ENCODE peak calls at places on chromosomes 2 and 18, in five cellular contexts. One of them, this sample, is unnamed.

GRCh38 chr18:51724790-51725721 is 527.6 kb upstream of the MEX3C start:
- DNase-seq in choroid plexus epithelial cell: no peak
- DNase-seq in IMR-90: no peak
- DNase-seq in tibial artery: no peak
- DNase-seq in upper lobe of right lung: no peak
- DNase-seq in this sample: peak; percentile 3

GRCh38 chr2:208406474-208407451 is at the start of gene PTH2R:
- DNase-seq in choroid plexus epithelial cell: peak; percentile 10
- DNase-seq in IMR-90: no peak
- DNase-seq in tibial artery: no peak
- DNase-seq in upper lobe of right lung: peak; percentile 62
- DNase-seq in this sample: peak; percentile 9

GRCh38 chr2:151855111-151855510 is 26.9 kb upstream of the ARL5A start:
- DNase-seq in choroid plexus epithelial cell: no peak
- DNase-seq in IMR-90: no peak
- DNase-seq in tibial artery: no peak
- DNase-seq in upper lobe of right lung: no peak
- DNase-seq in this sample: no peak

GRCh38 chr18:13035249-13035914 is 44.2 kb downstream of the CEP192 start:
- DNase-seq in choroid plexus epithelial cell: peak; percentile 2
- DNase-seq in IMR-90: peak; percentile 44
- DNase-seq in tibial artery: no peak
- DNase-seq in upper lobe of right lung: no peak
- DNase-seq in this sample: peak; percentile 16

GRCh38 chr2:24124003-24124585 is 825 bp downstream of the FAM228B start:
- DNase-seq in choroid plexus epithelial cell: no peak
- DNase-seq in IMR-90: peak; percentile 34
- DNase-seq in tibial artery: no peak
- DNase-seq in upper lobe of right lung: no peak
- DNase-seq in this sample: peak; percentile 34

GRCh38 chr18:8299054-8299708 is 310.1 kb upstream of the RAB12 start:
- DNase-seq in choroid plexus epithelial cell: no peak
- DNase-seq in IMR-90: no peak
- DNase-seq in tibial artery: no peak
- DNase-seq in upper lobe of right lung: no peak
- DNase-seq in this sample: no peak

GRCh38 chr2:125543968-125544514 is 1111.9 kb upstream of the GYPC start:
- DNase-seq in choroid plexus epithelial cell: no peak
- DNase-seq in IMR-90: no peak
- DNase-seq in tibial artery: no peak
- DNase-seq in upper lobe of right lung: no peak
- DNase-seq in this sample: no peak

GRCh38 chr2:201257941-201258665 is 2.2 kb upstream of the CASP8 start:
- DNase-seq in choroid plexus epithelial cell: peak; percentile 94
- DNase-seq in IMR-90: peak; percentile 79
- DNase-seq in tibial artery: peak; percentile 71
- DNase-seq in upper lobe of right lung: peak; percentile 89
- DNase-seq in this sample: peak; percentile 84

GRCh38 chr2:112629823-112630222 is 15.9 kb upstream of the SLC20A1 start:
- DNase-seq in choroid plexus epithelial cell: no peak
- DNase-seq in IMR-90: no peak
- DNase-seq in tibial artery: no peak
- DNase-seq in upper lobe of right lung: no peak
- DNase-seq in this sample: no peak

GRCh38 chr2:39608690-39609457 is 56.8 kb upstream of the TMEM178A start:
- DNase-seq in choroid plexus epithelial cell: peak; percentile 58
- DNase-seq in IMR-90: no peak
- DNase-seq in tibial artery: no peak
- DNase-seq in upper lobe of right lung: no peak
- DNase-seq in this sample: no peak

GRCh38 chr2:33022989-33023731 is 76.4 kb downstream of the LTBP1 start:
- DNase-seq in choroid plexus epithelial cell: peak; percentile 93
- DNase-seq in IMR-90: peak; percentile 95
- DNase-seq in tibial artery: no peak
- DNase-seq in upper lobe of right lung: no peak
- DNase-seq in this sample: peak; percentile 89

GRCh38 chr18:6414723-6415362 is at the start of gene L3MBTL4:
- DNase-seq in choroid plexus epithelial cell: no peak
- DNase-seq in IMR-90: no peak
- DNase-seq in tibial artery: no peak
- DNase-seq in upper lobe of right lung: peak; percentile 89
- DNase-seq in this sample: no peak

GRCh38 chr18:36132756-36133155 is 3.1 kb downstream of the ELP2 start:
- DNase-seq in choroid plexus epithelial cell: no peak
- DNase-seq in IMR-90: no peak
- DNase-seq in tibial artery: no peak
- DNase-seq in upper lobe of right lung: no peak
- DNase-seq in this sample: no peak

GRCh38 chr18:36129300-36130038 is at the start of the genes ELP2 and SLC39A6:
- DNase-seq in choroid plexus epithelial cell: peak; percentile 96
- DNase-seq in IMR-90: peak; percentile 93
- DNase-seq in tibial artery: peak; percentile 98
- DNase-seq in upper lobe of right lung: peak; percentile 97
- DNase-seq in this sample: peak; percentile 92

GRCh38 chr18:36130039-36130831 is 536 bp downstream of the ELP2 start:
- DNase-seq in choroid plexus epithelial cell: peak; percentile 8
- DNase-seq in IMR-90: peak; percentile 10
- DNase-seq in tibial artery: no peak
- DNase-seq in upper lobe of right lung: no peak
- DNase-seq in this sample: peak; percentile 26

GRCh38 chr18:36131692-36132483 is 2.2 kb downstream of the ELP2 start:
- DNase-seq in choroid plexus epithelial cell: no peak
- DNase-seq in IMR-90: no peak
- DNase-seq in tibial artery: no peak
- DNase-seq in upper lobe of right lung: no peak
- DNase-seq in this sample: no peak

DNA sequence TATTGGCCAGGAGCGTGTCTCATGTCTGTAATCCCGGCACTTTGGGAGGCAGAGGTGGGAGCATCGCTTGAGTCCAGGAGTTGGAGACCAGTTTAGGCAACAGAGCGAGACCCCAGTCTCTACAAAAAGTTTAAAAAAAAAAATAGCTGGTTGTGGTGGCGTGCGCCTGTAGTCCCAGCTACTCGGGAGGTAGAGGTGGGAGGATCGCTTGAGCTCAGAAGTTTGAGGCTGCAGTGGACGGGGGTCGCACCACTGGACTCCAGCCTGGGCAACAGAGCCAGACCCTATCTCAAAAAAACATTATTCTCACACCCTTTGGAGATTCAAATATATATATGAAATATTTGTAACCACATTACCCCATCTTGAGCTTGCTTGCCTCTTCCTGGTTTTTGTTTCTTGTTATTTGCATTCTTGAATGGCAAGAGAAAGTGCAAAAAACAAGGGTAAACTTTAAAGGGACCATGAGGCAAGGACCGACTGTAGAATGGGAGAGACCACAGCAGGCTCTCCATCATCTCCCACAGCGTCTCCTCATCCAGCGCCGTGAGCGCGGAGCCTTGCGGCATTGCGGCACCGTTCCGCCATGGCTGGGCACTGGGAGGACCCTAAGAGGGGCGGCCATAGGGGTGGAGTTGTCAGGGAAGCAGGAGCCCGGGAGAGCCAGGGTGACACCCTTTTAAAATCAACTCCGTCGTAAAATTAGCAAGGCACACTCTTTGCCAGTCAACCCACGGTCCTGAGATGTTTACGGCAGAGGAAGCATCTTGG is 1.4 kb downstream of the ELP2 start:
- DNase-seq in choroid plexus epithelial cell: no peak
- DNase-seq in IMR-90: no peak
- DNase-seq in tibial artery: no peak
- DNase-seq in upper lobe of right lung: no peak
- DNase-seq in this sample: no peak
- H3K4me3 ChIP-seq in choroid plexus epithelial cell: peak overlapping the region; percentile 81
- H3K4me3 ChIP-seq in IMR-90: peak overlapping the region; percentile 89
- H3K4me3 ChIP-seq in tibial artery: peak overlapping the region; percentile 81
- H3K4me3 ChIP-seq in upper lobe of right lung: peak overlapping the region; percentile 99
- H3K4me3 ChIP-seq in this sample: peak overlapping the region; percentile 98

GRCh38 chr2:45567974-45568789 is 42.9 kb downstream of the SRBD1 start:
- DNase-seq in choroid plexus epithelial cell: peak; percentile 78
- DNase-seq in IMR-90: peak; percentile 7
- DNase-seq in tibial artery: no peak
- DNase-seq in upper lobe of right lung: no peak
- DNase-seq in this sample: peak; percentile 12
- H3K4me3 ChIP-seq in choroid plexus epithelial cell: peak overlapping the region; percentile 15
- H3K4me3 ChIP-seq in IMR-90: no peak overlapping the region
- H3K4me3 ChIP-seq in tibial artery: no peak overlapping the region
- H3K4me3 ChIP-seq in upper lobe of right lung: peak overlapping the region; percentile 32
- H3K4me3 ChIP-seq in this sample: no peak overlapping the region

GRCh38 chr2:9970386-9971044 is 19.0 kb downstream of the GRHL1 start:
- DNase-seq in choroid plexus epithelial cell: no peak
- DNase-seq in IMR-90: no peak
- DNase-seq in tibial artery: no peak
- DNase-seq in upper lobe of right lung: no peak
- DNase-seq in this sample: peak; percentile 30
- H3K4me3 ChIP-seq in choroid plexus epithelial cell: no peak overlapping the region
- H3K4me3 ChIP-seq in IMR-90: no peak overlapping the region
- H3K4me3 ChIP-seq in tibial artery: no peak overlapping the region
- H3K4me3 ChIP-seq in upper lobe of right lung: no peak overlapping the region
- H3K4me3 ChIP-seq in this sample: no peak overlapping the region

GRCh38 chr2:221075203-221075602 is 496.9 kb downstream of the EPHA4 start:
- DNase-seq in choroid plexus epithelial cell: peak; percentile 81
- DNase-seq in IMR-90: peak; percentile 92
- DNase-seq in tibial artery: no peak
- DNase-seq in upper lobe of right lung: no peak
- DNase-seq in this sample: no peak
- H3K4me3 ChIP-seq in choroid plexus epithelial cell: no peak overlapping the region
- H3K4me3 ChIP-seq in IMR-90: no peak overlapping the region
- H3K4me3 ChIP-seq in tibial artery: no peak overlapping the region
- H3K4me3 ChIP-seq in upper lobe of right lung: no peak overlapping the region
- H3K4me3 ChIP-seq in this sample: no peak overlapping the region

GRCh38 chr2:199910338-199911051 is 598 bp upstream of the C2orf69 start:
- DNase-seq in choroid plexus epithelial cell: no peak
- DNase-seq in IMR-90: no peak
- DNase-seq in tibial artery: no peak
- DNase-seq in upper lobe of right lung: no peak
- DNase-seq in this sample: peak; percentile 6
- H3K4me3 ChIP-seq in choroid plexus epithelial cell: peak overlapping the region; percentile 44
- H3K4me3 ChIP-seq in IMR-90: peak overlapping the region; percentile 2
- H3K4me3 ChIP-seq in tibial artery: peak overlapping the region; percentile 95
- H3K4me3 ChIP-seq in upper lobe of right lung: peak overlapping the region; percentile 93
- H3K4me3 ChIP-seq in this sample: peak overlapping the region; percentile 54

DNA sequence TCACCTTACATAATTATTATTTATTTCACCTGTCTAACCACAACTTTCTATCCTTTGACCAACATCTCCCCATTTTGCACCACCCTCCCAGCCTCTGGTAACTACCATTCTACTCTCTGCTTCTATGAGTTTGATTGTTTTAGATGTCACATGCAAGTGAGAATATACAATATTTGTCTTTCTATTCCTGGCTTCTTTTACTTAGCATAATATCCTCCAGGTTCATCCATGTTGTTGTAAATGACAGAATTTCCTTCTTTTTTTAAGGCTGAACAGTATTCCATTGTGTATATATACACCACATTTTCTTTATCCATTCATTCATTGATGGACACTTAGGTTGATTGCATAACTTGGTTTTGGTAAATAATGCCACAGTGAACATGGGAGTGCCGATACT is 24.0 kb downstream of the PPM1B start:
- DNase-seq in choroid plexus epithelial cell: no peak
- DNase-seq in IMR-90: no peak
- DNase-seq in tibial artery: no peak
- DNase-seq in upper lobe of right lung: no peak
- DNase-seq in this sample: no peak
- H3K4me3 ChIP-seq in choroid plexus epithelial cell: no peak overlapping the region
- H3K4me3 ChIP-seq in IMR-90: no peak overlapping the region
- H3K4me3 ChIP-seq in tibial artery: no peak overlapping the region
- H3K4me3 ChIP-seq in upper lobe of right lung: no peak overlapping the region
- H3K4me3 ChIP-seq in this sample: no peak overlapping the region

GRCh38 chr2:217993817-217994459 is 8.9 kb downstream of the TNS1 start:
- DNase-seq in choroid plexus epithelial cell: peak; percentile 51
- DNase-seq in IMR-90: peak; percentile 45
- DNase-seq in tibial artery: no peak
- DNase-seq in upper lobe of right lung: peak; percentile 83
- DNase-seq in this sample: peak; percentile 54

GRCh38 chr2:217995741-217996141 is 7.1 kb downstream of the TNS1 start:
- DNase-seq in choroid plexus epithelial cell: no peak
- DNase-seq in IMR-90: no peak
- DNase-seq in tibial artery: peak; percentile 80
- DNase-seq in upper lobe of right lung: no peak
- DNase-seq in this sample: peak; percentile 78

GRCh38 chr2:217994776-217995274 is 8.0 kb downstream of the TNS1 start:
- DNase-seq in choroid plexus epithelial cell: peak; percentile 57
- DNase-seq in IMR-90: peak; percentile 90
- DNase-seq in tibial artery: no peak
- DNase-seq in upper lobe of right lung: no peak
- DNase-seq in this sample: peak; percentile 88

GRCh38 chr2:217997510-217997909 is 5.3 kb downstream of the TNS1 start:
- DNase-seq in choroid plexus epithelial cell: no peak
- DNase-seq in IMR-90: no peak
- DNase-seq in tibial artery: no peak
- DNase-seq in upper lobe of right lung: no peak
- DNase-seq in this sample: no peak

DNA sequence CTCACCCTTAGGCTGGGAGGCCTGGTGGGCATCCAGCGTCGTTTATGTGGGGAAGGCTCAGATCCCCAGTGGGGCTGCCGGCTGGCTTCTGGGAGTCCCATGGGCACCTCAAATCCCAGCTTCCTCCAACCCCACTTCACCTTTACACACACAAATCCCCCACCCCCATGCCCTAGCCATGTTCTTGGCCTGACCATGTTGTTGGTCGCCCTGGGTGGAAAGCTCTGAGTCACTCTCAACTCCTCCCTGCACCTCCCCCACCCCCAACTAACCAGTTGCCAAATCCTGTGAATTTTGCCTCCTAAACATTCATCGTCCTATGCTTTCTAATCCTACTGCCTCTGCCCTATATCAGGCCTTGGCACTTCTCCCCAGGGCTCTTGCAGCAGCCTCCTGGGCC is 6.5 kb downstream of the TNS1 start:
- DNase-seq in choroid plexus epithelial cell: peak; percentile 77
- DNase-seq in IMR-90: peak; percentile 83
- DNase-seq in tibial artery: peak; percentile 78
- DNase-seq in upper lobe of right lung: no peak
- DNase-seq in this sample: peak; percentile 97
- H3K4me3 ChIP-seq in choroid plexus epithelial cell: no peak overlapping the region
- H3K4me3 ChIP-seq in IMR-90: no peak overlapping the region
- H3K4me3 ChIP-seq in tibial artery: no peak overlapping the region
- H3K4me3 ChIP-seq in upper lobe of right lung: no peak overlapping the region
- H3K4me3 ChIP-seq in this sample: peak overlapping the region; percentile 15

This sample was measured in fibroblast of mammary gland.